ENCODE peak calls at places on chromosomes 1 and 21, in eight cellular contexts. M is CD8-positive, alpha-beta T cell; B is A549; F is HCT116; U is kidney; E is astrocyte; K is cardiac muscle cell; V is Panc1. H is an unnamed sample. For H3K4me1, the result is how much of the 10 kb centered on the place peaks cover.

GRCh38 chr1:70487910-70488665 is 77.0 kb downstream of the CTH start:
- DNase-seq in V (peak), U (no peak), E (peak), K (peak), F (peak), B (no peak), M (no peak), H (no peak)

GRCh38 chr1:36083635-36084501 is at the start of gene TEKT2:
- DNase-seq in K (peak), F (no peak), B (no peak), V (no peak), U (peak), E (no peak), M (no peak), H (no peak)

GRCh38 chr1:197911172-197911856 is 5.9 kb upstream of the LHX9 start:
- DNase-seq in U (no peak), F (no peak), K (no peak), E (no peak), M (no peak), B (no peak), V (no peak), H (no peak)

GRCh38 chr1:155744711-155745283 is 55.9 kb downstream of the DAP3 start:
- DNase-seq in U (no peak), M (no peak), B (no peak), V (no peak), F (no peak), E (no peak), K (no peak), H (no peak)

GRCh38 chr1:208036177-208036808 is 125.4 kb upstream of the CD34 start:
- DNase-seq in U (no peak), E (no peak), F (peak), M (no peak), K (peak), V (no peak), B (peak), H (no peak)

GRCh38 chr1:27144920-27145661 is 9.8 kb downstream of the SLC9A1 start:
- DNase-seq in B (no peak), U (peak), M (no peak), K (peak), F (no peak), V (no peak), E (peak), H (no peak)

GRCh38 chr1:58649555-58649954 is 50.3 kb downstream of the MYSM1 start:
- DNase-seq in M (no peak), B (no peak), F (no peak), K (peak), E (no peak), U (no peak), V (no peak), H (no peak)

GRCh38 chr1:157732755-157733154 is 32.2 kb upstream of the FCRL3 start:
- DNase-seq in B (no peak), E (no peak), M (no peak), K (no peak), F (no peak), V (no peak), U (no peak), H (no peak)

GRCh38 chr1:115114308-115114707 is 25.0 kb upstream of the TSPAN2 start:
- DNase-seq in K (peak), F (peak), M (no peak), U (peak), B (no peak), V (no peak), E (peak), H (no peak)

GRCh38 chr1:25161981-25162380 is 70.3 kb downstream of the SYF2 start:
- DNase-seq in F (no peak), K (peak), E (peak), U (no peak), V (no peak), B (no peak), M (no peak), H (no peak)

GRCh38 chr1:86184401-86184800 is 27.8 kb upstream of the COL24A1 start:
- DNase-seq in F (no peak), M (no peak), K (no peak), E (no peak), V (no peak), B (no peak), U (no peak), H (peak)

GRCh38 chr21:24941316-24942185 is 665.7 kb downstream of the MRPL39 start:
- DNase-seq in V (no peak), E (peak), U (peak), K (no peak), B (no peak), M (no peak), F (no peak), H (no peak)

GRCh38 chr1:2906105-2906504 is 104.6 kb upstream of the TTC34 start:
- DNase-seq in M (no peak), B (no peak), U (peak), V (no peak), K (no peak), E (no peak), F (no peak), H (no peak)

GRCh38 chr1:188937965-188938551 is 1539.6 kb downstream of the BRINP3 start:
- DNase-seq in F (peak), M (no peak), U (no peak), V (peak), B (no peak), K (peak), E (peak), H (no peak)

GRCh38 chr1:34790985-34791384 is 1.8 kb upstream of the GJA4 start:
- DNase-seq in V (no peak), F (no peak), B (no peak), E (no peak), K (no peak), M (no peak), U (no peak), H (peak)

GRCh38 chr1:106937104-106937503 is 119.4 kb upstream of the PRMT6 start:
- DNase-seq in V (no peak), K (peak), E (peak), B (no peak), F (no peak), M (no peak), U (no peak), H (no peak)

GRCh38 chr1:206556748-206557635 is 49.7 kb downstream of the RASSF5 start:
- DNase-seq in U (peak), B (peak), V (no peak), F (no peak), E (no peak), M (peak), K (peak), H (peak)

GRCh38 chr1:33410091-33410701 is 20.7 kb downstream of the PHC2 start:
- DNase-seq in E (peak), U (no peak), F (no peak), M (no peak), B (no peak), K (peak), V (no peak), H (no peak)

GRCh38 chr1:54607821-54608220 is 15.5 kb downstream of the FAM151A start:
- DNase-seq in B (no peak), U (no peak), F (no peak), K (no peak), E (no peak), V (no peak), M (no peak), H (no peak)

GRCh38 chr1:31577515-31578191 is 1.3 kb downstream of the TINAGL1 start:
- DNase-seq in U (peak), K (peak), F (no peak), V (no peak), M (no peak), B (no peak), E (peak), H (no peak)

GRCh38 chr1:31576743-31577455 is 584 bp downstream of the TINAGL1 start:
- DNase-seq in B (no peak), V (no peak), E (no peak), K (no peak), F (no peak), U (peak), M (no peak), H (no peak)

GRCh38 chr1:31574749-31575372 is 1.5 kb upstream of the TINAGL1 start:
- DNase-seq in B (no peak), F (no peak), V (no peak), E (no peak), U (no peak), K (no peak), M (no peak), H (no peak)

GRCh38 chr1:31576201-31576669 is at the start of gene TINAGL1:
- DNase-seq in K (no peak), F (peak), V (no peak), M (no peak), E (no peak), U (peak), B (no peak), H (peak)

GRCh38 chr1:31575373-31576140 is 758 bp upstream of the TINAGL1 start:
- DNase-seq in V (no peak), F (peak), E (no peak), U (peak), B (no peak), K (no peak), M (no peak), H (no peak)
- H3K4me3 ChIP-seq in V (no peak), F (peak), E (no peak), U (peak), B (no peak), K (no peak), M (no peak), H (peak)

GRCh38 chr1:22245100-22245650 is 102.3 kb upstream of the WNT4 start:
- DNase-seq in B (no peak), F (no peak), M (no peak), V (no peak), U (no peak), K (no peak), E (no peak), H (no peak)
- TF ChIP-seq CTCF in B (no peak), F (no peak), M (no peak), V (no peak), U (no peak), K (no peak), E (no peak), H (no peak)

DNA sequence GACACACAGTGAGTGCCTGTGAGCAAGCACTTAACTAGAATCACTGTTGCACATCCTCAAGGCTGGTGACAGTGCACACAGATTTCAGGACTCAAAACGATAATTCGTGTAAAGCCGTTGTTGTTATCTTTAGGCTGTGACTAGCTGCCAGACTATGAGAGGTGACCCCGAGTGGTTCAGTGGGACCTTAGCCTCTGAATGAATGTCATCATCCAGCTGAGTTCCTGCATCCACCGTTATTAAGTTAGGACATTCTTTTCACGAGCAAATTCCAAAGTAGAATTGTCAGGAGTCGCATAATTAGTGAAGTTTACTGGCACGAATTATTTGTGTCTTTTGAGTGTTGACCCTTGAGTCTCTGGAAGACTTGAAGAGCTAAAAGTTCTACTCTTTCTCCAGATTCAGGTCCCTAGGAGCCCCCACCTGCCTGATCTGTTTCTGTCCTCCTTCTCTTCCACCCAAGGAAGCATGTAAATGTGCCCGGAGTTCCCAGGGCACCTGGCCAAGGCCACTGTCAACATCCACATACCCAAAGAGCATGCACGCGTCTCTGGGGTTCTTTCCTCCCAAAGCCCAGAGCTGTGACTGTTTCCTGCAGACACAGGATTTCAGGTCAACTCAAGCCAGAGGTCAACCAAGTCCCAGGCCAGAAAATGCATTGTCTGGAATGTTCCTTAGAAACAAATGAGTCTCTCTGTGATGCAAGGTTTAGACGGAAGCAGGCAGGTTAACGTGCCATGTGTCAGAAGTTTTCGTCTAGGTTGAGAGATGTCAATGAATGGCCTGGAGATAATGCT is 207.2 kb downstream of the TOMM20 start:
- DNase-seq in E (peak), K (no peak), B (no peak), F (no peak), U (peak), M (no peak), V (no peak), H (no peak)
- H3K4me1 ChIP-seq in E (under half), K (under half), B (under half), F (under half), U (under half), M (under half), V (under half), H (half or more)

DNA sequence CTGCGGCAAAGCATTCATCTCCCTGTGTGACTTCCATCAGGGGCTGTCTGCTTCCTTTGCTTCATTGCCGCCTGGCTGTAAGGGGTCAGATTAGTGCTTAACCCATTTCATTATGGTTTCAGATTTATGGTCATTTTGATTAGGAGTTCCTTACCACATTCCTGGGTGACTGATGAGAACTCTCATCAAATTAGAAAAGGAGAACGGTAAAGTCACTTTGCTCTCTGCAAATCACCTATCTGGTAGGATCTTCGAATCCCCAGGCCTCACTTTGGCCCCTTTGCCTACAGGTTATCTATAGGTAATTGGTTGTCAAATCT is 12.1 kb upstream of the RCSD1 start:
- DNase-seq in V (no peak), B (no peak), K (no peak), F (no peak), U (no peak), E (no peak), M (no peak), H (no peak)
- H3K4me3 ChIP-seq in V (no peak), B (no peak), K (no peak), F (no peak), U (no peak), E (no peak), M (no peak), H (no peak)

GRCh38 chr21:43345746-43346409 is 81.1 kb downstream of the SIK1 start:
- DNase-seq in M (no peak), U (no peak), B (no peak), K (peak), V (no peak), F (no peak), E (peak), H (no peak)
- TF ChIP-seq CTCF in M (no peak), U (no peak), B (no peak), K (no peak), V (no peak), F (no peak), E (no peak), H (no peak)

DNA sequence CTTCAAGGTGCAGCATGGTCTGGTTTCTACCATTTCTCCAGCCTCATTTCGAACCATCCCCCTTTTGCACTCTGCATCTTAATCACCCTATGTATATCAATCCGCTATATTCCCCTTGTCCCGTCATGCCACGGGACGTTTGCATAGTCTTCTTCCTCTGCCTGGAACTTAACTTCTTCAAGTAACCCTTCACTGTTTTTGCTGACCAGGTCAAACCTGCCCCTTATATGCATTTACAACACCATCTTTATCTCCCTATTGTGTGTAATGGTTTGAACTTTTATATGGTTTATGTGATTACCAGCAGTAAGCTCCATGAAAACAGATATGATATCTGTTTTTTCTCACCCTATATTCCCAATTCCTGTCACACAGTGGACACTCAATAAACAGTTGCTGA is 2.3 kb downstream of the VPS45 start:
- DNase-seq in F (no peak), B (no peak), U (no peak), M (no peak), E (no peak), V (no peak), K (no peak), H (no peak)
- H3K4me1 ChIP-seq in F (under half), B (under half), U (under half), M (under half), E (under half), V (under half), K (under half), H (under half)

GRCh38 chr21:14603202-14603601 is 57.1 kb upstream of the SAMSN1 start:
- DNase-seq in K (peak), V (no peak), U (no peak), E (peak), F (no peak), B (no peak), M (no peak), H (no peak)
- H3K4me3 ChIP-seq in K (no peak), V (no peak), U (no peak), E (no peak), F (no peak), B (no peak), M (peak), H (no peak)